ENCODE peak calls at places on chromosomes 7 and 10, in six cellular contexts. H, U, S, Z, R and T are unnamed samples.

GRCh38 chr7:139574618-139575337 is 51.3 kb downstream of the CLEC2L start:
- DNase-seq in Z (no peak), R (no peak), S (no peak), U (no peak), H (no peak), T (no peak)

GRCh38 chr7:40299097-40299496 is 164.3 kb downstream of the SUGCT start:
- DNase-seq in U (peak; percentile 85), Z (no peak), S (peak; percentile 83), H (no peak), R (peak; percentile 92), T (peak; percentile 11)

GRCh38 chr7:73904219-73905136 is 43.5 kb downstream of the TMEM270 start:
- DNase-seq in U (no peak), R (no peak), S (no peak), Z (no peak), H (no peak), T (peak; percentile 25)

GRCh38 chr10:34171957-34172527 is 643.1 kb downstream of the PARD3 start:
- DNase-seq in S (peak; percentile 89), U (peak; percentile 39), H (peak; percentile 32), R (no peak), Z (no peak), T (no peak)

GRCh38 chr10:127117125-127117524 is 79.3 kb downstream of the INSYN2A start:
- DNase-seq in U (peak; percentile 6), S (no peak), H (no peak), Z (peak; percentile 14), R (no peak), T (peak; percentile 66)

GRCh38 chr7:26704786-26705185 is 159.6 kb downstream of the SKAP2 start:
- DNase-seq in R (no peak), Z (no peak), H (no peak), U (no peak), S (no peak), T (no peak)

GRCh38 chr7:93015193-93016084 is 102.3 kb downstream of the SAMD9 start:
- DNase-seq in R (no peak), H (no peak), U (no peak), S (peak; percentile 57), Z (no peak), T (no peak)

GRCh38 chr7:67371429-67372305 is 375.0 kb downstream of the TYW1 start:
- DNase-seq in S (peak; percentile 21), U (peak; percentile 26), H (peak; percentile 44), R (peak; percentile 72), Z (peak; percentile 84), T (peak; percentile 84)

GRCh38 chr10:103449208-103450144 is 2.7 kb downstream of the CALHM2 start:
- DNase-seq in H (no peak), U (no peak), R (no peak), Z (no peak), S (no peak), T (no peak)

GRCh38 chr10:58017719-58018367 is 249.9 kb downstream of the IPMK start:
- DNase-seq in H (no peak), S (peak; percentile 73), R (peak; percentile 69), Z (no peak), U (peak; percentile 83), T (peak; percentile 37)

GRCh38 chr7:34430456-34430855 is 227.6 kb upstream of the NPSR1 start:
- DNase-seq in U (peak; percentile 42), S (peak; percentile 40), Z (peak; percentile 29), H (no peak), R (peak; percentile 16), T (peak; percentile 49)

GRCh38 chr7:123712619-123713018 is 36.2 kb downstream of the WASL start:
- DNase-seq in H (no peak), U (peak; percentile 47), S (peak; percentile 35), R (peak; percentile 33), Z (no peak), T (peak; percentile 50)

GRCh38 chr10:50542871-50543270 is 80.9 kb downstream of the SGMS1 start:
- DNase-seq in S (no peak), Z (no peak), R (no peak), U (no peak), H (no peak), T (no peak)

GRCh38 chr7:18666107-18666728 is 170.7 kb downstream of the HDAC9 start:
- DNase-seq in S (no peak), Z (peak; percentile 84), U (peak; percentile 53), R (peak; percentile 58), H (peak; percentile 84), T (peak; percentile 79)

GRCh38 chr10:12954866-12955265 is 46.6 kb downstream of the CCDC3 start:
- DNase-seq in R (no peak), U (no peak), S (no peak), Z (no peak), H (no peak), T (no peak)

GRCh38 chr10:47321521-47322195 is 596 bp upstream of the GDF2 start:
- DNase-seq in R (no peak), H (no peak), U (no peak), S (no peak), Z (no peak), T (no peak)

GRCh38 chr10:34584164-34584563 is 230.9 kb downstream of the PARD3 start:
- DNase-seq in R (no peak), H (no peak), S (peak; percentile 80), Z (no peak), U (peak; percentile 39), T (no peak)

GRCh38 chr10:36224431-36224985 is 582.4 kb upstream of the FZD8 start:
- DNase-seq in S (peak; percentile 20), R (no peak), H (no peak), U (no peak), Z (no peak), T (no peak)

GRCh38 chr7:15130666-15131541 is 228.4 kb upstream of the DGKB start:
- DNase-seq in H (peak; percentile 2), S (peak; percentile 15), Z (no peak), R (peak; percentile 46), U (peak; percentile 72), T (peak; percentile 57)

GRCh38 chr10:132540456-132540855 is 2.9 kb downstream of the INPP5A start:
- DNase-seq in H (no peak), U (no peak), Z (no peak), S (no peak), R (no peak), T (no peak)

GRCh38 chr10:4588824-4589223 is 237.2 kb upstream of the AKR1E2 start:
- DNase-seq in H (no peak), R (no peak), Z (no peak), S (no peak), U (no peak), T (no peak)

GRCh38 chr7:46170021-46170420 is 248.9 kb upstream of the IGFBP3 start:
- DNase-seq in H (no peak), S (no peak), R (no peak), U (no peak), Z (no peak), T (no peak)

GRCh38 chr7:138001529-138002095 is at the start of gene CREB3L2:
- DNase-seq in R (peak; percentile 40), Z (no peak), U (no peak), H (no peak), S (no peak), T (peak; percentile 77)

GRCh38 chr7:158811461-158811860 is 17.8 kb downstream of the ESYT2 start:
- DNase-seq in Z (peak; percentile 54), R (peak; percentile 55), U (no peak), S (no peak), H (no peak), T (peak; percentile 38)

GRCh38 chr10:34794835-34795234 is 20.3 kb downstream of the PARD3 start:
- DNase-seq in R (no peak), Z (no peak), U (no peak), S (no peak), H (no peak), T (no peak)

GRCh38 chr7:22444181-22444966 is 55.6 kb downstream of the STEAP1B start:
- DNase-seq in R (no peak), Z (no peak), H (no peak), S (no peak), U (no peak), T (peak; percentile 43)

GRCh38 chr7:146028251-146028750 is 88.3 kb upstream of the CNTNAP2 start:
- DNase-seq in R (no peak), U (no peak), H (no peak), S (no peak), Z (no peak), T (no peak)

GRCh38 chr10:99530108-99531025 is 2.4 kb upstream of the NKX2-3 start:
- DNase-seq in Z (no peak), U (no peak), S (no peak), R (no peak), H (no peak), T (no peak)

GRCh38 chr7:32591938-32592337 is 96.6 kb downstream of the AVL9 start:
- DNase-seq in H (no peak), U (no peak), Z (no peak), R (peak; percentile 91), S (no peak), T (peak; percentile 35)

GRCh38 chr10:21519327-21519933 is 6.1 kb downstream of the SKIDA1 start:
- DNase-seq in S (no peak), R (no peak), Z (no peak), H (no peak), U (no peak), T (no peak)

GRCh38 chr7:24778543-24779282 is 21.4 kb upstream of the GSDME start:
- DNase-seq in R (peak; percentile 56), H (no peak), Z (peak; percentile 22), U (peak; percentile 86), S (peak; percentile 83), T (peak; percentile 33)